ENCODE peak calls at places on chromosomes 13 and 19, in eight cellular contexts. R, O, X, C, V, F, I and T are unnamed samples.

GRCh38 chr13:33284016-33284415 is 1.5 kb downstream of the STARD13 start:
- DNase-seq in R (peak; percentile 90), O (no peak), X (no peak), C (no peak), V (no peak), F (no peak), I (no peak), T (no peak)

GRCh38 chr19:56623006-56623405 is 20.0 kb upstream of the SMIM17 start:
- DNase-seq in R (no peak), O (no peak), X (no peak), C (no peak), V (no peak), F (no peak), I (no peak), T (no peak)

GRCh38 chr13:113742000-113742441 is 17.0 kb upstream of the TMEM255B start:
- DNase-seq in R (no peak), O (peak; percentile 19), X (peak; percentile 95), C (no peak), V (peak; percentile 27), F (peak; percentile 82), I (no peak), T (no peak)

GRCh38 chr13:27774651-27775050 is 17.6 kb upstream of the GSX1 start:
- DNase-seq in R (no peak), O (no peak), X (no peak), C (no peak), V (no peak), F (no peak), I (no peak), T (no peak)

GRCh38 chr19:14347999-14348889 is 33.0 kb upstream of the ADGRE5 start:
- DNase-seq in R (peak; percentile 37), O (no peak), X (peak; percentile 28), C (no peak), V (peak; percentile 88), F (peak; percentile 95), I (peak; percentile 92), T (no peak)

GRCh38 chr13:43077446-43077845 is 54.1 kb downstream of the DNAJC15 start:
- DNase-seq in R (no peak), O (no peak), X (no peak), C (no peak), V (no peak), F (no peak), I (no peak), T (no peak)

GRCh38 chr13:43235028-43235427 is 211.6 kb downstream of the DNAJC15 start:
- DNase-seq in R (no peak), O (no peak), X (no peak), C (no peak), V (no peak), F (no peak), I (no peak), T (no peak)

GRCh38 chr13:35672611-35673010 is 196.1 kb upstream of the MAB21L1 start:
- DNase-seq in R (no peak), O (no peak), X (no peak), C (no peak), V (no peak), F (no peak), I (no peak), T (no peak)

GRCh38 chr13:79775830-79776229 is 294.9 kb downstream of the NDFIP2 start:
- DNase-seq in R (peak; percentile 87), O (peak; percentile 7), X (peak; percentile 38), C (no peak), V (no peak), F (no peak), I (no peak), T (peak; percentile 32)

GRCh38 chr13:112759834-112760233 is 70.0 kb downstream of the ATP11A start:
- DNase-seq in R (peak; percentile 16), O (no peak), X (no peak), C (no peak), V (no peak), F (no peak), I (no peak), T (no peak)

GRCh38 chr13:35475131-35475959 is 1.1 kb downstream of the MAB21L1 start:
- DNase-seq in R (peak; percentile 28), O (no peak), X (no peak), C (no peak), V (no peak), F (peak; percentile 32), I (peak; percentile 71), T (no peak)

GRCh38 chr19:2260341-2260751 is 4.1 kb upstream of the JSRP1 start:
- DNase-seq in R (no peak), O (no peak), X (no peak), C (no peak), V (no peak), F (no peak), I (no peak), T (no peak)

GRCh38 chr13:30292325-30292724 is 15.0 kb downstream of the KATNAL1 start:
- DNase-seq in R (no peak), O (no peak), X (no peak), C (no peak), V (no peak), F (no peak), I (no peak), T (no peak)

GRCh38 chr19:7868671-7869452 is 5.3 kb downstream of the PRR36 start:
- DNase-seq in R (peak; percentile 65), O (peak; percentile 92), X (peak; percentile 87), C (peak; percentile 13), V (peak; percentile 89), F (peak; percentile 61), I (peak; percentile 97), T (no peak)

GRCh38 chr13:20715340-20715732 is 11.8 kb downstream of the IL17D start:
- DNase-seq in R (no peak), O (no peak), X (no peak), C (no peak), V (no peak), F (no peak), I (no peak), T (no peak)

GRCh38 chr19:44499962-44500949 is at the start of gene ZNF180:
- DNase-seq in R (peak; percentile 96), O (peak; percentile 92), X (peak; percentile 93), C (peak; percentile 80), V (peak; percentile 94), F (peak; percentile 94), I (peak; percentile 97), T (no peak)

GRCh38 chr13:27661017-27661416 is 39.3 kb downstream of the POLR1D start:
- DNase-seq in R (no peak), O (no peak), X (no peak), C (no peak), V (no peak), F (no peak), I (no peak), T (no peak)

GRCh38 chr19:42279902-42280760 is 11.1 kb downstream of the CIC start:
- DNase-seq in R (peak; percentile 84), O (peak; percentile 77), X (peak; percentile 79), C (peak; percentile 74), V (peak; percentile 97), F (peak; percentile 96), I (peak; percentile 95), T (no peak)

GRCh38 chr19:43522929-43523328 is 4.1 kb downstream of the ETHE1 start:
- DNase-seq in R (no peak), O (no peak), X (no peak), C (no peak), V (no peak), F (no peak), I (no peak), T (no peak)

GRCh38 chr19:41895745-41896580 is 13.0 kb downstream of the ARHGEF1 start:
- DNase-seq in R (no peak), O (no peak), X (no peak), C (no peak), V (no peak), F (no peak), I (no peak), T (no peak)

GRCh38 chr19:40570313-40571004 is 6.2 kb upstream of the SHKBP1 start:
- DNase-seq in R (peak; percentile 99), O (peak; percentile 99), X (peak; percentile 96), C (peak; percentile 97), V (peak; percentile 99), F (peak; percentile 98), I (peak; percentile 99), T (peak; percentile 95)
- TF ChIP-seq POLR2AphosphoS5 in R (no peak), O (peak; percentile 67), X (no peak), C (no peak), V (no peak), F (peak; percentile 31), I (no peak), T (no peak)

GRCh38 chr19:17753976-17754375 is 2.7 kb downstream of the FCHO1 start:
- DNase-seq in R (no peak), O (no peak), X (no peak), C (no peak), V (no peak), F (no peak), I (no peak), T (no peak)
- H3K9ac ChIP-seq in R (no peak overlapping the region), O (no peak overlapping the region), X (no peak overlapping the region), C (no peak overlapping the region), V (no peak overlapping the region), F (no peak overlapping the region), I (no peak overlapping the region), T (no peak overlapping the region)

DNA sequence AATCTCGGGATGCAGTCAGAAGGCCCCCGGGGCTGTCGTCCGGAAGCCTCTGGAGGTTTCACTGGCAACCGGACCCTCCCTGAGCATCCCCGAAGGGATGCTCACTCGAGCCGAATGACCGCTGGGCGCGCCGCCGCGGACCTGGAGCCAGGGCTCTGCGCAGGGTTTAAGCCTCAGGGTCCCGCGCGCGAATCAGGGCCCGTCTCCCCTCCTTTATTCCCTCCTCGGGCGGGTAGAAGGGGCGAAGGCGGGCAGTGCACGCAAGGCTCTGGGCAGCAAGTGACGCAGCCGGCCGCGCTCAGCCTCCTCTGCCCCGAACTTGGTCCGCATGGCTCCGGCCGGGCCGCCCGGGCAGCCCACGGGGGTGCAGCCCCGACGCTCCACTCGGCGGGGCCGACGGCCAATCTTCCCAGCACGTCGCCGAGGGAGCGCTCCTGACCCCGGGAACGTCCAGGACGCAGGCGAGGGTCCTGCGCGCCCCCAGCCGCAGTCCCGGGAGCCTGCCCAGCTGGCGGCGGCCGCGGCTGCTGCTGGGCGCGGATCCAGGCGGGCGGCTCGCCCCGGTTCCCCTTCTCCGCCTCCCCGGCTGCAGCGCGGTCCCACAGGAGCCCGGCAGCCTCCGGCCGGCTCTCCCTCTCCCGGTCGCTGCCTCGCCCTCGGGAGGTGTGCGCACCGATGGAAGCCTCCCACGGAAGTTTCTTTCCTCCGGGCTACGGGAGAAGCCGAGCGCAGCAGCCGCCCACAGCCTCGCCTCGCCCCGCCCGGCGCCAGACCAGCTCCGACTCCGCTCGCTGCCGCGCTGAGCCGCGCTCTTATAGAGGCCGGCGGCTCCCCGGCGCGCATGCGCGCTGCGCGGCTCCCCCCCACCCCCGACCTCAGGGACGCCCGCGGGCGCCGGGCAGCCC is at the start of gene SHISA2:
- DNase-seq in R (peak; percentile 69), O (no peak), X (no peak), C (no peak), V (no peak), F (peak; percentile 87), I (peak; percentile 79), T (no peak)
- H3K27ac ChIP-seq in R (no peak within 1 kb of the TSS), O (no peak within 1 kb of the TSS), X (no peak within 1 kb of the TSS), C (no peak within 1 kb of the TSS), V (no peak within 1 kb of the TSS), F (no peak within 1 kb of the TSS), I (no peak within 1 kb of the TSS), T (no peak within 1 kb of the TSS)

DNA sequence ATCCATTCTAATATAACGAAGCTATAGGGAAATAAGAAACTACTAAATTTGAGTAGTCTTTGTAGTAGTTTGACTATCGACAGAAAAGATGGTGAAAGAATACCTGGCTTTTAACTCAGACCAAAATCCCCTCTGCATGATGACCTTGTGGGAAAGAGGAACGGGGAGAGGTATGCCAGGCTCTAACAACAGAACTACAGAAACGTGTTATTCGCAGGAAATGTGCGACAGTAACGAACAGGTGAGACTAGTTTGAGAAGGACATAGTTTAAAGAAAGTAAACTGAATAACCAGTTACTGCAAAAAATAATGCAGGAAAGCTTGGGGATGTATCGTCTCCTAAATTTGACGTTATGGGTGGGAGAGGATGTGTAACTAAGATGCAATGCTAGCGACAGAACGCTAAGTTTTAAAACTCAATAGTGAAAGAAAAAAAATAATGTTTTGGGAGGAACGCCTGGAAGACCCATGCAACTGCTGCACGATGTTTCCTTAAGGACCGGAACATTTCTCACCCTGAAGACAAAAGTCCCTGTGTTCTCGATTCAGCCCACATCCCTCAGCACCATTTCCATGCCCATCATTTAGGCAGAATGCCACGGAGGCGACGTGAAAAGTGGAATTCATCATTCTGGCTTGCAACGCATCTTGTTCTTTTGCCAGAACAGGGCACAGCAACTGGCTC is 1.6 kb upstream of the RAP2A start:
- DNase-seq in R (no peak), O (no peak), X (no peak), C (no peak), V (no peak), F (no peak), I (no peak), T (no peak)
- TF ChIP-seq POLR2AphosphoS5 in R (no peak), O (no peak), X (no peak), C (no peak), V (no peak), F (peak; percentile 85), I (peak; percentile 73), T (no peak)